ENCODE peak calls at places on chromosomes 4 and X, in nine cellular contexts. O is heart left ventricle; F is adrenal gland; Y is neuronal stem cell; N is CD8-positive, alpha-beta memory T cell; U is right cardiac atrium; G is stomach; K is CD8-positive, alpha-beta T cell; W is Panc1. S is an unnamed sample.

GRCh38 chr4:24642941-24643628 is 58.7 kb upstream of the DHX15 start:
- DNase-seq in O (no peak), F (peak; percentile 17), Y (no peak), N (no peak), U (no peak), G (no peak), K (no peak), W (no peak), S (peak; percentile 16)

GRCh38 chr4:120765271-120765985 is 157.1 kb downstream of the PRDM5 start:
- DNase-seq in O (no peak), F (no peak), Y (no peak), N (no peak), U (no peak), G (no peak), K (no peak), W (no peak), S (no peak)

GRCh38 chr4:122826000-122826595 is 533 bp upstream of the FGF2 start:
- DNase-seq in O (no peak), F (no peak), Y (no peak), N (no peak), U (no peak), G (no peak), K (no peak), W (no peak), S (no peak)

GRCh38 chrX:29690061-29690460 is 525.3 kb upstream of the MAGEB2 start:
- DNase-seq in O (no peak), F (no peak), Y (no peak), N (no peak), U (no peak), G (no peak), K (no peak), W (no peak), S (no peak)

GRCh38 chr4:18616720-18617119 is 595.2 kb upstream of the LCORL start:
- DNase-seq in O (no peak), F (no peak), Y (no peak), N (no peak), U (no peak), G (no peak), K (no peak), W (no peak), S (no peak)

GRCh38 chr4:19224820-19225219 is 1026.9 kb upstream of the SLIT2 start:
- DNase-seq in O (no peak), F (no peak), Y (no peak), N (no peak), U (no peak), G (no peak), K (no peak), W (no peak), S (no peak)

GRCh38 chr4:53852343-53852742 is 212.1 kb downstream of the CHIC2 start:
- DNase-seq in O (no peak), F (peak; percentile 23), Y (no peak), N (no peak), U (peak; percentile 23), G (no peak), K (no peak), W (no peak), S (no peak)

GRCh38 chr4:66404149-66404548 is 733.9 kb upstream of the EPHA5 start:
- DNase-seq in O (no peak), F (no peak), Y (no peak), N (no peak), U (no peak), G (no peak), K (no peak), W (no peak), S (no peak)

GRCh38 chr4:185742766-185743165 is 69.2 kb downstream of the SORBS2 start:
- DNase-seq in O (no peak), F (peak; percentile 80), Y (no peak), N (no peak), U (no peak), G (no peak), K (no peak), W (no peak), S (no peak)

GRCh38 chr4:124111922-124112321 is 600.6 kb downstream of the ANKRD50 start:
- DNase-seq in O (no peak), F (no peak), Y (peak; percentile 76), N (no peak), U (no peak), G (no peak), K (no peak), W (peak; percentile 42), S (no peak)

GRCh38 chrX:79138658-79139241 is 5.7 kb upstream of the GPR174 start:
- DNase-seq in O (no peak), F (no peak), Y (no peak), N (no peak), U (no peak), G (no peak), K (no peak), W (no peak), S (no peak)

GRCh38 chr4:162645381-162645780 is 481.6 kb upstream of the FSTL5 start:
- DNase-seq in O (no peak), F (no peak), Y (no peak), N (no peak), U (no peak), G (no peak), K (no peak), W (no peak), S (no peak)

GRCh38 chrX:151726751-151727150 is 7.8 kb upstream of the CNGA2 start:
- DNase-seq in O (no peak), F (no peak), Y (no peak), N (no peak), U (no peak), G (no peak), K (no peak), W (no peak), S (no peak)

GRCh38 chr4:47410271-47410670 is 53.2 kb downstream of the COMMD8 start:
- DNase-seq in O (no peak), F (no peak), Y (no peak), N (no peak), U (no peak), G (no peak), K (no peak), W (no peak), S (no peak)

GRCh38 chr4:7335363-7336066 is 99.2 kb downstream of the PSAPL1 start:
- DNase-seq in O (peak; percentile 58), F (peak; percentile 64), Y (peak; percentile 56), N (peak; percentile 35), U (peak; percentile 39), G (peak; percentile 62), K (peak; percentile 56), W (no peak), S (peak; percentile 55)
- H3K27ac ChIP-seq in O (no peak overlapping the region), F (no peak overlapping the region), Y (no peak overlapping the region), N (no peak overlapping the region), U (no peak overlapping the region), G (no peak overlapping the region), K (no peak overlapping the region), W (no peak overlapping the region), S (no peak overlapping the region)

GRCh38 chrX:23333842-23334535 is 660 bp upstream of the PTCHD1 start:
- DNase-seq in O (no peak), F (no peak), Y (no peak), N (no peak), U (no peak), G (no peak), K (no peak), W (no peak), S (peak; percentile 23)
- H3K27me3 ChIP-seq in O (peaks cover 44% of the 10 kb centered on the region), F (peaks cover 52% of the 10 kb centered on the region), Y (peaks cover 45% of the 10 kb centered on the region), N (no peaks in the 10 kb centered on the region), U (no peaks in the 10 kb centered on the region), G (peaks cover 48% of the 10 kb centered on the region), K (peaks cover 3% of the 10 kb centered on the region), W (no peaks in the 10 kb centered on the region), S (peaks cover 27% of the 10 kb centered on the region)

DNA sequence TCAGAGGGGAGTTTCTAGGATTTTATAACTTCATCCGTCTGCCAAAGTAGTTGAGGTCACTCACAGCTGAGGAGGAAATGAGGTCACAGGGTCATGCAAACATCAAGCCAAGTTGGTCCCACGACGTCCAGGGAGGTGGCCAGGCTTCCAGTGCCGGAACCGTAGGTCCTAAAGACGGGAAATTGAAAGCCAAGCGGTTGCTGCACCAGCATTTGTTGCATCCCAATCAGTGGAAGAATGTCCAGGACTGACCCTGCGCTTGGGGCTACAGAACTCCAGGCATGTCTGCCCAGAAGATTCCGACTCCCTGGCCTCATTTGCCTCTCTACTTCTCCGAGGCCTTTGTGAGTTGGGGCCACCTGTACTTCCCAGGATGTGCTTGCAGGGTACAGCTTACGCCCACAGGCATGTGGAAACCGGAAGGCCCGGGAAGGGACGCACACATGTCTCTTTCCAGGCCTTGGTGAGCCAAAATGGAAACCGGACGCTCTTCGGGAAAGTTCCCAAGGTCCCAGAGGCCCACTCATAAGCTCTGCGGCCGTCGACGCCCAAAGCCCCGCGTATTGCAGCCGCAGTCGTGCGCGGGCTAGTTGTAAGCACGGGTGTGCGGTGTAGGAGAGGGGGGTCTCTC is 9.4 kb downstream of the PRDM8 start:
- DNase-seq in O (peak; percentile 45), F (no peak), Y (no peak), N (no peak), U (peak; percentile 51), G (no peak), K (no peak), W (no peak), S (no peak)
- H3K4me3 ChIP-seq in O (peak overlapping the region; percentile 32), F (no peak overlapping the region), Y (no peak overlapping the region), N (no peak overlapping the region), U (no peak overlapping the region), G (no peak overlapping the region), K (no peak overlapping the region), W (no peak overlapping the region), S (no peak overlapping the region)

DNA sequence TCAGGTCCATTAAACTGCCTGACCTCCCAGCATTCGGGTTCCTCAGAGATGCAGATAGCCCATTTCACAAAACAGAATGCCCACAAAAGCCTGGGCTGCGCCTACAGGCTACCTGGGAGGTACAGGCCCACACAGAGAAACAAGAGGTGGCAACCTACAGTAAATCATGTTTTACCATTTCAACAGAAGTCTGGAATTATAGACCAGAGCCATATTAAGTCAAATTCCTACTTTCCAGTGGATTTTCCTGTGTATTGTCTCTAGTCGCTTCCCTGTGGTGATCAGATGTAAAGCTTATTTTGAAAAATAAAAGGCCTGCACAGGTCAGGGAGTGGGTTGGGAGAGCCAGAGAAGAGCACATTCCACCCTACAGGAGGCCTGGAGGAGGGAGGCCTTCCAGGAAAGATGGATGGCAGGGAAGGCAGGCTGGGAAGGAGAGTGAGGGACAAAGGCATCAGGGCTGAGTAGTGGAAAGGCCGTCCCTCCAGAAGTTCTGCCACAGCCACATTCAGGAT is 19.1 kb upstream of the USO1 start:
- DNase-seq in O (no peak), F (no peak), Y (peak; percentile 29), N (no peak), U (no peak), G (no peak), K (peak; percentile 9), W (no peak), S (peak; percentile 36)
- H3K27ac ChIP-seq in O (no peak overlapping the region), F (no peak overlapping the region), Y (peak overlapping the region; percentile 66), N (no peak overlapping the region), U (no peak overlapping the region), G (no peak overlapping the region), K (no peak overlapping the region), W (no peak overlapping the region), S (no peak overlapping the region)

DNA sequence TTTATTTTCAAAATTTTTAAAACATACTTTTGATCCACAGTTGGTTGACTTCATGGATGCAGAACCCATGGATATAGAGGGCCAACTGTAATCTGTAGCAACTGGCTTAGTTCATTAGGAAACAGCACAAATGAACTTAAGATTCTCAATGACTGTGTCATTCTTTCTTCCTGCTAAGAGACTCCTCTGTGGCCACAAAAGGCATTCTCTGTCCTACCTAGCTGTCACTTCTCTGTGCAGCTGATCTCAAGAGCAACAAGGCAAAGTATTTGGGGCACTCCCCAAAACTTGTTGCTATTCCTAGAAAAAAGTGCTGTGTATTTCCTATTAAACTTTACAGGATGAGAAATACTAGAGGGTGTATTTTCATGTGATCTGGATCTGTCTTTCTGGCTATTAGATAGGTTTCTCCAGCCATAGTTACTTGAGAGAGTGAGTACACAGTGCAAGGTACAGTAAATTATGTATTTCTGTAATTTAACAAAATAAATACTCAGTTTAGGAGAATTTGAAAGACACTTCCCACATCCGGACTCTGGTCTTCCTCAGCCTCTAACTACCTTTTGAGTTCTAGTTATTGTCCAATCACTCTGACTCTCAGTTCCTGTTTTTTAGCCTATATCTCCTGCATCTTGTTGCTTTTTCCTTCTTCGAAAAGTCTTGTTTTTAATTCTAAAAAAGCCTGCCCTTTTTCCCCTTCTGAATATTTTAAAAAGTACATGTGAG is 21.8 kb downstream of the TLR2 start:
- DNase-seq in O (no peak), F (no peak), Y (no peak), N (no peak), U (no peak), G (no peak), K (no peak), W (no peak), S (no peak)
- H3K27me3 ChIP-seq in O (no peaks in the 10 kb centered on the region), F (no peaks in the 10 kb centered on the region), Y (no peaks in the 10 kb centered on the region), N (no peaks in the 10 kb centered on the region), U (no peaks in the 10 kb centered on the region), G (no peaks in the 10 kb centered on the region), K (no peaks in the 10 kb centered on the region), W (no peaks in the 10 kb centered on the region), S (no peaks in the 10 kb centered on the region)

S was measured in colonic mucosa.